ENCODE peak calls at places on chromosome 22, in five cellular contexts. W, F, D, X and K are unnamed samples.

GRCh38 chr22:47681766-47682165 is 919.3 kb downstream of the TBC1D22A start:
- DNase-seq in F (no peak), D (no peak), X (no peak), W (no peak), K (no peak)

GRCh38 chr22:31296258-31296657 is 4.0 kb upstream of the PIK3IP1 start:
- DNase-seq in F (no peak), X (no peak), D (no peak), W (no peak), K (no peak)

GRCh38 chr22:26826431-26826935 is 169.1 kb downstream of the MIAT start:
- DNase-seq in F (no peak), D (no peak), X (no peak), W (no peak), K (no peak)

GRCh38 chr22:37284807-37285355 is 2.6 kb downstream of the CYTH4 start:
- DNase-seq in W (peak), F (no peak), D (peak), X (no peak), K (no peak)

GRCh38 chr22:50061141-50061823 is 3.2 kb upstream of the TTLL8 start:
- DNase-seq in X (no peak), D (no peak), F (no peak), W (no peak), K (no peak)

GRCh38 chr22:44032126-44032730 is 8.1 kb downstream of the PARVB start:
- DNase-seq in D (no peak), F (no peak), X (no peak), W (no peak), K (no peak)

GRCh38 chr22:37985751-37986281 is 1.5 kb upstream of the SOX10 start:
- DNase-seq in F (no peak), X (no peak), W (no peak), D (no peak), K (no peak)

GRCh38 chr22:38067028-38067415 is 9.8 kb downstream of the PICK1 start:
- DNase-seq in F (no peak), D (no peak), W (no peak), X (no peak), K (no peak)

GRCh38 chr22:29071261-29072045 is 1.4 kb upstream of the KREMEN1 start:
- DNase-seq in F (no peak), X (no peak), W (peak), D (no peak), K (peak)